ENCODE peak calls at places on chromosomes 7 and 10, in ten cellular contexts. One of them, this sample, is unnamed.

GRCh38 chr7:129784783-129785456 is 167.8 kb downstream of the UBE2H start:
- DNase-seq in MM.1S: peak; percentile 87
- DNase-seq in SK-N-SH: peak; percentile 75
- DNase-seq in fibroblast of lung: no peak
- DNase-seq in H9: peak; percentile 52
- DNase-seq in OCI-LY7: peak; percentile 21
- DNase-seq in IMR-90: no peak
- DNase-seq in GM23248: no peak
- DNase-seq in HCT116: no peak
- DNase-seq in PC-3: no peak
- DNase-seq in this sample: no peak

GRCh38 chr7:108805808-108806397 is 236.2 kb downstream of the DNAJB9 start:
- DNase-seq in MM.1S: peak; percentile 35
- DNase-seq in SK-N-SH: peak; percentile 25
- DNase-seq in fibroblast of lung: peak; percentile 20
- DNase-seq in H9: no peak
- DNase-seq in OCI-LY7: peak; percentile 12
- DNase-seq in IMR-90: peak; percentile 1
- DNase-seq in GM23248: peak; percentile 41
- DNase-seq in HCT116: peak; percentile 27
- DNase-seq in PC-3: peak; percentile 40
- DNase-seq in this sample: peak; percentile 4

GRCh38 chr7:91940572-91941341 is at the start of gene AKAP9:
- DNase-seq in MM.1S: peak; percentile 91
- DNase-seq in SK-N-SH: peak; percentile 93
- DNase-seq in fibroblast of lung: peak; percentile 82
- DNase-seq in H9: peak; percentile 87
- DNase-seq in OCI-LY7: peak; percentile 91
- DNase-seq in IMR-90: peak; percentile 57
- DNase-seq in GM23248: peak; percentile 93
- DNase-seq in HCT116: peak; percentile 73
- DNase-seq in PC-3: peak; percentile 81
- DNase-seq in this sample: peak; percentile 86

GRCh38 chr10:104318810-104319684 is 19.2 kb downstream of the ITPRIP start:
- DNase-seq in MM.1S: no peak
- DNase-seq in SK-N-SH: no peak
- DNase-seq in fibroblast of lung: no peak
- DNase-seq in H9: no peak
- DNase-seq in OCI-LY7: no peak
- DNase-seq in IMR-90: peak; percentile 73
- DNase-seq in GM23248: no peak
- DNase-seq in HCT116: no peak
- DNase-seq in PC-3: no peak
- DNase-seq in this sample: no peak

GRCh38 chr10:28991326-28991725 is 297.5 kb upstream of the LYZL1 start:
- DNase-seq in MM.1S: no peak
- DNase-seq in SK-N-SH: no peak
- DNase-seq in fibroblast of lung: peak; percentile 95
- DNase-seq in H9: no peak
- DNase-seq in OCI-LY7: no peak
- DNase-seq in IMR-90: peak; percentile 78
- DNase-seq in GM23248: peak; percentile 65
- DNase-seq in HCT116: peak; percentile 76
- DNase-seq in PC-3: peak; percentile 80
- DNase-seq in this sample: peak; percentile 56

GRCh38 chr10:86648706-86649426 is 5.5 kb upstream of the OPN4 start:
- DNase-seq in MM.1S: no peak
- DNase-seq in SK-N-SH: peak; percentile 57
- DNase-seq in fibroblast of lung: peak; percentile 75
- DNase-seq in H9: no peak
- DNase-seq in OCI-LY7: no peak
- DNase-seq in IMR-90: peak; percentile 68
- DNase-seq in GM23248: peak; percentile 93
- DNase-seq in HCT116: no peak
- DNase-seq in PC-3: peak; percentile 92
- DNase-seq in this sample: peak; percentile 80

GRCh38 chr10:486668-487067 is 202.8 kb downstream of the DIP2C start:
- DNase-seq in MM.1S: no peak
- DNase-seq in SK-N-SH: no peak
- DNase-seq in fibroblast of lung: no peak
- DNase-seq in H9: peak; percentile 18
- DNase-seq in OCI-LY7: no peak
- DNase-seq in IMR-90: no peak
- DNase-seq in GM23248: no peak
- DNase-seq in HCT116: no peak
- DNase-seq in PC-3: no peak
- DNase-seq in this sample: no peak

GRCh38 chr10:132253092-132253687 is 54.6 kb downstream of the STK32C start:
- DNase-seq in MM.1S: no peak
- DNase-seq in SK-N-SH: no peak
- DNase-seq in fibroblast of lung: no peak
- DNase-seq in H9: no peak
- DNase-seq in OCI-LY7: no peak
- DNase-seq in IMR-90: no peak
- DNase-seq in GM23248: no peak
- DNase-seq in HCT116: no peak
- DNase-seq in PC-3: no peak
- DNase-seq in this sample: no peak

GRCh38 chr10:77505431-77506334 is 131.9 kb downstream of the KCNMA1 start:
- DNase-seq in MM.1S: no peak
- DNase-seq in SK-N-SH: no peak
- DNase-seq in fibroblast of lung: peak; percentile 96
- DNase-seq in H9: no peak
- DNase-seq in OCI-LY7: no peak
- DNase-seq in IMR-90: peak; percentile 91
- DNase-seq in GM23248: peak; percentile 94
- DNase-seq in HCT116: peak; percentile 68
- DNase-seq in PC-3: peak; percentile 99
- DNase-seq in this sample: peak; percentile 91

GRCh38 chr10:81963606-81964005 is 88.6 kb downstream of the NRG3 start:
- DNase-seq in MM.1S: no peak
- DNase-seq in SK-N-SH: no peak
- DNase-seq in fibroblast of lung: peak; percentile 6
- DNase-seq in H9: no peak
- DNase-seq in OCI-LY7: no peak
- DNase-seq in IMR-90: no peak
- DNase-seq in GM23248: no peak
- DNase-seq in HCT116: no peak
- DNase-seq in PC-3: no peak
- DNase-seq in this sample: no peak

GRCh38 chr10:86520871-86521619 is 547 bp downstream of the WAPL start:
- DNase-seq in MM.1S: peak; percentile 50
- DNase-seq in SK-N-SH: peak; percentile 78
- DNase-seq in fibroblast of lung: peak; percentile 65
- DNase-seq in H9: no peak
- DNase-seq in OCI-LY7: peak; percentile 58
- DNase-seq in IMR-90: peak; percentile 42
- DNase-seq in GM23248: peak; percentile 86
- DNase-seq in HCT116: peak; percentile 12
- DNase-seq in PC-3: peak; percentile 44
- DNase-seq in this sample: peak; percentile 56

GRCh38 chr10:120969219-120969645 is 118.1 kb downstream of the WDR11 start:
- DNase-seq in MM.1S: peak; percentile 16
- DNase-seq in SK-N-SH: no peak
- DNase-seq in fibroblast of lung: peak; percentile 20
- DNase-seq in H9: no peak
- DNase-seq in OCI-LY7: no peak
- DNase-seq in IMR-90: no peak
- DNase-seq in GM23248: no peak
- DNase-seq in HCT116: no peak
- DNase-seq in PC-3: peak; percentile 56
- DNase-seq in this sample: peak; percentile 88

GRCh38 chr7:74063223-74063641 is 20.4 kb upstream of the LIMK1 start:
- DNase-seq in MM.1S: no peak
- DNase-seq in SK-N-SH: peak; percentile 39
- DNase-seq in fibroblast of lung: no peak
- DNase-seq in H9: peak; percentile 38
- DNase-seq in OCI-LY7: no peak
- DNase-seq in IMR-90: no peak
- DNase-seq in GM23248: no peak
- DNase-seq in HCT116: no peak
- DNase-seq in PC-3: no peak
- DNase-seq in this sample: no peak

GRCh38 chr10:21885940-21886339 is 117.6 kb downstream of the DNAJC1 start:
- DNase-seq in MM.1S: peak; percentile 68
- DNase-seq in SK-N-SH: no peak
- DNase-seq in fibroblast of lung: no peak
- DNase-seq in H9: no peak
- DNase-seq in OCI-LY7: no peak
- DNase-seq in IMR-90: no peak
- DNase-seq in GM23248: no peak
- DNase-seq in HCT116: no peak
- DNase-seq in PC-3: no peak
- DNase-seq in this sample: no peak

DNA sequence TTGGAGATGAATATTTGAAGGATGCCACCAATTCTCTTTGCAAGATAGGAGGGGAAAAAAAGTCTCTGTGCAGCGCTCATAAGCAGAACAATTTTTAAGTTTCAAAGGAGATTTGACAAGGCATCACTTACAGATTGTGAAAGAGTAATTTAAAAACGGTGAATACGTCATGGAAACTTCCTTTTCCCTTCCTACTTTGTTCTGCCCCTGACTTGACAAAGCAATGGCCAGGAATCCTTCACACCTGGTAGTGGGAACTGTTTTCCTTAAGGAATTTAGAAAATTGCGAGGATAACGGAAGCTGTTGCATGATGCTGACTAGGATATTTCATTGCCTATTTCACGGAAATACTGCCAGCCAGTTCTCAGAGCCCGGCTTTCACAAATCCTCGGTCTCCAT is 16.7 kb downstream of the FAM107B start:
- DNase-seq in MM.1S: no peak
- DNase-seq in SK-N-SH: no peak
- DNase-seq in fibroblast of lung: no peak
- DNase-seq in H9: no peak
- DNase-seq in OCI-LY7: no peak
- DNase-seq in IMR-90: no peak
- DNase-seq in GM23248: no peak
- DNase-seq in HCT116: no peak
- DNase-seq in PC-3: no peak
- DNase-seq in this sample: no peak
- H3K27ac ChIP-seq in MM.1S: no peak overlapping the region
- H3K27ac ChIP-seq in SK-N-SH: no peak overlapping the region
- H3K27ac ChIP-seq in fibroblast of lung: no peak overlapping the region
- H3K27ac ChIP-seq in H9: no peak overlapping the region
- H3K27ac ChIP-seq in OCI-LY7: no peak overlapping the region
- H3K27ac ChIP-seq in IMR-90: no peak overlapping the region
- H3K27ac ChIP-seq in GM23248: no peak overlapping the region
- H3K27ac ChIP-seq in HCT116: no peak overlapping the region
- H3K27ac ChIP-seq in PC-3: no peak overlapping the region
- H3K27ac ChIP-seq in this sample: no peak overlapping the region

DNA sequence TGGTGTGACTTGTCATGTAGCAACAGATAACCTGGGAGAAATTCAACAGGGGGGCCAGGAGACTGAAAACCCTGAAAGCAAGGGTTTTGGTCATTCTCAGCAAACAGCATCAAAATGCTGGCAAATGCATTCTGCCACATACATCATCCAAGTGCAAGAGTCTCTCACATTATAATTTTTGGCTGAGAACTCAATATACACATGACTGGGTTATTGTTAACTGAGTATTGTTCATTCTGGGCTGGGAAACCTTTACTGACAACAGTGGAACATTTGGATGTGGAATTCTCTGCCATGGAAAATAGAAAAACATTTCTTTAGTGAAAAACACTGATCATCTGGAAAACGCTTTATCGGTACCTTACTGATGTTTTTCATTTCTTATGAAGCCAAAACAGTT is 73.2 kb upstream of the MET start:
- DNase-seq in MM.1S: no peak
- DNase-seq in SK-N-SH: no peak
- DNase-seq in fibroblast of lung: no peak
- DNase-seq in H9: no peak
- DNase-seq in OCI-LY7: no peak
- DNase-seq in IMR-90: no peak
- DNase-seq in GM23248: no peak
- DNase-seq in HCT116: no peak
- DNase-seq in PC-3: no peak
- DNase-seq in this sample: no peak
- H2AFZ ChIP-seq in MM.1S: no peak overlapping the region
- H2AFZ ChIP-seq in SK-N-SH: no peak overlapping the region
- H2AFZ ChIP-seq in fibroblast of lung: no peak overlapping the region
- H2AFZ ChIP-seq in H9: no peak overlapping the region
- H2AFZ ChIP-seq in OCI-LY7: no peak overlapping the region
- H2AFZ ChIP-seq in IMR-90: no peak overlapping the region
- H2AFZ ChIP-seq in GM23248: no peak overlapping the region
- H2AFZ ChIP-seq in HCT116: no peak overlapping the region
- H2AFZ ChIP-seq in PC-3: no peak overlapping the region
- H2AFZ ChIP-seq in this sample: no peak overlapping the region

GRCh38 chr10:5906651-5907050 is 16.6 kb downstream of the FBH1 start:
- DNase-seq in MM.1S: no peak
- DNase-seq in SK-N-SH: no peak
- DNase-seq in fibroblast of lung: no peak
- DNase-seq in H9: no peak
- DNase-seq in OCI-LY7: no peak
- DNase-seq in IMR-90: no peak
- DNase-seq in GM23248: peak; percentile 14
- DNase-seq in HCT116: no peak
- DNase-seq in PC-3: no peak
- DNase-seq in this sample: peak; percentile 45
- H3K27ac ChIP-seq in MM.1S: peak overlapping the region; percentile 16
- H3K27ac ChIP-seq in SK-N-SH: no peak overlapping the region
- H3K27ac ChIP-seq in fibroblast of lung: no peak overlapping the region
- H3K27ac ChIP-seq in H9: no peak overlapping the region
- H3K27ac ChIP-seq in OCI-LY7: no peak overlapping the region
- H3K27ac ChIP-seq in IMR-90: no peak overlapping the region
- H3K27ac ChIP-seq in GM23248: no peak overlapping the region
- H3K27ac ChIP-seq in HCT116: no peak overlapping the region
- H3K27ac ChIP-seq in PC-3: no peak overlapping the region
- H3K27ac ChIP-seq in this sample: no peak overlapping the region

GRCh38 chr7:150476285-150476684 is 25.9 kb downstream of the GIMAP8 start:
- DNase-seq in MM.1S: no peak
- DNase-seq in SK-N-SH: no peak
- DNase-seq in fibroblast of lung: no peak
- DNase-seq in H9: no peak
- DNase-seq in OCI-LY7: no peak
- DNase-seq in IMR-90: no peak
- DNase-seq in GM23248: no peak
- DNase-seq in HCT116: no peak
- DNase-seq in PC-3: no peak
- DNase-seq in this sample: peak; percentile 62

GRCh38 chr7:150476819-150477631 is 26.6 kb downstream of the GIMAP8 start:
- DNase-seq in MM.1S: no peak
- DNase-seq in SK-N-SH: no peak
- DNase-seq in fibroblast of lung: no peak
- DNase-seq in H9: no peak
- DNase-seq in OCI-LY7: no peak
- DNase-seq in IMR-90: no peak
- DNase-seq in GM23248: no peak
- DNase-seq in HCT116: no peak
- DNase-seq in PC-3: no peak
- DNase-seq in this sample: peak; percentile 14

GRCh38 chr7:150471886-150472285 is 21.5 kb downstream of the GIMAP8 start:
- DNase-seq in MM.1S: no peak
- DNase-seq in SK-N-SH: no peak
- DNase-seq in fibroblast of lung: no peak
- DNase-seq in H9: no peak
- DNase-seq in OCI-LY7: no peak
- DNase-seq in IMR-90: no peak
- DNase-seq in GM23248: no peak
- DNase-seq in HCT116: no peak
- DNase-seq in PC-3: no peak
- DNase-seq in this sample: no peak

GRCh38 chr7:150479023-150479716 is 28.7 kb downstream of the GIMAP8 start:
- DNase-seq in MM.1S: no peak
- DNase-seq in SK-N-SH: no peak
- DNase-seq in fibroblast of lung: no peak
- DNase-seq in H9: no peak
- DNase-seq in OCI-LY7: no peak
- DNase-seq in IMR-90: no peak
- DNase-seq in GM23248: no peak
- DNase-seq in HCT116: no peak
- DNase-seq in PC-3: peak; percentile 88
- DNase-seq in this sample: peak; percentile 91

GRCh38 chr7:150473902-150474301 is 23.5 kb downstream of the GIMAP8 start:
- DNase-seq in MM.1S: peak; percentile 2
- DNase-seq in SK-N-SH: no peak
- DNase-seq in fibroblast of lung: no peak
- DNase-seq in H9: no peak
- DNase-seq in OCI-LY7: no peak
- DNase-seq in IMR-90: no peak
- DNase-seq in GM23248: no peak
- DNase-seq in HCT116: no peak
- DNase-seq in PC-3: no peak
- DNase-seq in this sample: no peak
- H2AFZ ChIP-seq in MM.1S: no peak overlapping the region
- H2AFZ ChIP-seq in SK-N-SH: no peak overlapping the region
- H2AFZ ChIP-seq in fibroblast of lung: no peak overlapping the region
- H2AFZ ChIP-seq in H9: no peak overlapping the region
- H2AFZ ChIP-seq in OCI-LY7: no peak overlapping the region
- H2AFZ ChIP-seq in IMR-90: no peak overlapping the region
- H2AFZ ChIP-seq in GM23248: no peak overlapping the region
- H2AFZ ChIP-seq in HCT116: no peak overlapping the region
- H2AFZ ChIP-seq in PC-3: no peak overlapping the region
- H2AFZ ChIP-seq in this sample: no peak overlapping the region